ENCODE peak calls at places on chromosomes 11 and 22, in four cellular contexts. I, F, H and J are unnamed samples.

GRCh38 chr11:11805228-11805627 is 36.5 kb upstream of the USP47 start:
- DNase-seq in I (no peak), F (no peak), H (no peak), J (no peak)

GRCh38 chr22:28207281-28208030 is 288.4 kb upstream of the PITPNB start:
- DNase-seq in H (no peak), F (no peak), I (no peak), J (no peak)

GRCh38 chr11:46912526-46913150 is 5.7 kb downstream of the LRP4 start:
- DNase-seq in F (no peak), H (peak), I (no peak), J (no peak)

GRCh38 chr11:130582176-130582575 is 133.7 kb downstream of the ADAMTS15 start:
- DNase-seq in H (no peak), I (no peak), F (no peak), J (no peak)

GRCh38 chr11:74989269-74989655 is 529 bp downstream of the NEU3 start:
- DNase-seq in F (no peak), H (no peak), I (no peak), J (no peak)

GRCh38 chr11:8631395-8632110 is 37.5 kb upstream of the STK33 start:
- DNase-seq in F (no peak), H (no peak), I (no peak), J (no peak)

GRCh38 chr11:45473491-45473890 is 187.3 kb upstream of the SYT13 start:
- DNase-seq in H (no peak), I (peak), F (no peak), J (no peak)

GRCh38 chr22:37138879-37139561 is 10.7 kb downstream of the IL2RB start:
- DNase-seq in H (no peak), I (no peak), F (no peak), J (no peak)

GRCh38 chr11:8768625-8769333 is 86.2 kb downstream of the RPL27A start:
- DNase-seq in F (no peak), I (no peak), H (no peak), J (no peak)

GRCh38 chr22:48633996-48634836 is 1193.5 kb downstream of the BRD1 start:
- DNase-seq in F (no peak), H (no peak), I (no peak), J (no peak)

GRCh38 chr11:12625438-12626071 is 48.7 kb upstream of the TEAD1 start:
- DNase-seq in I (no peak), F (no peak), H (no peak), J (no peak)

GRCh38 chr22:35587447-35587870 is 29.7 kb downstream of the MB start:
- DNase-seq in H (peak), I (no peak), F (peak), J (no peak)

GRCh38 chr11:46918087-46918751 is at the start of gene LRP4:
- DNase-seq in H (peak), I (no peak), F (no peak), J (peak)

GRCh38 chr22:46233231-46233630 is 16.9 kb downstream of the CDPF1 start:
- DNase-seq in F (peak), H (peak), I (no peak), J (no peak)

GRCh38 chr11:69878144-69878883 is 59.1 kb upstream of the FGF3 start:
- DNase-seq in F (no peak), I (no peak), H (no peak), J (no peak)

GRCh38 chr11:126152586-126152985 is 58.9 kb downstream of the RPUSD4 start:
- DNase-seq in I (no peak), F (no peak), H (no peak), J (no peak)

GRCh38 chr11:111942826-111943225 is 5.7 kb downstream of the DIXDC1 start:
- DNase-seq in H (no peak), F (no peak), I (no peak), J (no peak)

GRCh38 chr11:15493921-15494630 is 379.4 kb downstream of the INSC start:
- DNase-seq in H (no peak), F (no peak), I (no peak), J (no peak)

GRCh38 chr11:12728417-12728816 is 54.2 kb downstream of the TEAD1 start:
- DNase-seq in I (no peak), H (no peak), F (no peak), J (no peak)

GRCh38 chr11:21104641-21105040 is 435.3 kb downstream of the NELL1 start:
- DNase-seq in F (no peak), I (no peak), H (no peak), J (no peak)

GRCh38 chr22:20216863-20217499 is 51.1 kb downstream of the RTN4R start:
- DNase-seq in I (no peak), F (no peak), H (no peak), J (no peak)

GRCh38 chr11:13674799-13675509 is 6.5 kb downstream of the FAR1 start:
- DNase-seq in F (no peak), I (no peak), H (no peak), J (no peak)

GRCh38 chr22:28029962-28030361 is 110.9 kb upstream of the PITPNB start:
- DNase-seq in H (no peak), F (no peak), I (peak), J (no peak)

GRCh38 chr11:17745032-17745772 is 10.6 kb downstream of the KCNC1 start:
- DNase-seq in I (no peak), H (no peak), F (no peak), J (no peak)

GRCh38 chr11:3093281-3094191 is 36.3 kb upstream of the CARS1 start:
- DNase-seq in H (no peak), I (no peak), F (no peak), J (no peak)

GRCh38 chr22:20203142-20204099 is 52.6 kb upstream of the CCDC188 start:
- DNase-seq in I (no peak), F (peak), H (no peak), J (no peak)

GRCh38 chr11:59186130-59186594 is 14.2 kb downstream of the DTX4 start:
- DNase-seq in F (no peak), I (no peak), H (peak), J (no peak)